ENCODE peak calls at places on chromosomes 16 and 17, in nine cellular contexts. M is Peyer's patch, N is HCT116, A is uterus, W is thyroid gland, Q is ovary, I is heart left ventricle, J is IMR-90, R is endothelial cell of umbilical vein. H is an unnamed sample.

GRCh38 chr16:66935319-66936011 is at the start of gene CES2:
- DNase-seq in M (peak; percentile 91), N (no peak), A (no peak), W (peak; percentile 90), Q (no peak), I (peak; percentile 83), J (peak; percentile 29), R (peak; percentile 35), H (peak; percentile 50)

GRCh38 chr16:80852261-80852872 is 48.0 kb upstream of the CDYL2 start:
- DNase-seq in M (peak; percentile 49), N (peak; percentile 36), A (no peak), W (no peak), Q (no peak), I (no peak), J (peak; percentile 28), R (peak; percentile 53), H (peak; percentile 60)

GRCh38 chr16:12601290-12601900 is 202.3 kb downstream of the CPPED1 start:
- DNase-seq in M (peak; percentile 30), N (no peak), A (no peak), W (no peak), Q (no peak), I (no peak), J (no peak), R (no peak), H (no peak)

GRCh38 chr17:40550608-40551007 is 14.7 kb downstream of the CCR7 start:
- DNase-seq in M (peak; percentile 55), N (no peak), A (peak; percentile 84), W (no peak), Q (no peak), I (peak; percentile 86), J (peak; percentile 74), R (no peak), H (peak; percentile 56)

GRCh38 chr16:56115817-56116576 is 75.3 kb upstream of the GNAO1 start:
- DNase-seq in M (no peak), N (no peak), A (no peak), W (no peak), Q (no peak), I (no peak), J (no peak), R (no peak), H (no peak)

GRCh38 chr17:36978810-36979584 is 30.2 kb downstream of the AATF start:
- DNase-seq in M (no peak), N (no peak), A (no peak), W (no peak), Q (no peak), I (no peak), J (no peak), R (no peak), H (no peak)

GRCh38 chr16:73735018-73735417 is 561.6 kb upstream of the PSMD7 start:
- DNase-seq in M (no peak), N (no peak), A (no peak), W (no peak), Q (no peak), I (no peak), J (peak; percentile 75), R (no peak), H (no peak)

GRCh38 chr16:9225527-9226316 is 134.3 kb downstream of the HAPSTR1 start:
- DNase-seq in M (no peak), N (peak; percentile 12), A (no peak), W (no peak), Q (no peak), I (no peak), J (no peak), R (no peak), H (no peak)

GRCh38 chr17:58329808-58330543 is 1.4 kb upstream of the TSPOAP1 start:
- DNase-seq in M (no peak), N (no peak), A (no peak), W (no peak), Q (no peak), I (no peak), J (no peak), R (no peak), H (no peak)

GRCh38 chr17:40915199-40915661 is 22.2 kb downstream of the KRT23 start:
- DNase-seq in M (no peak), N (peak; percentile 92), A (no peak), W (no peak), Q (no peak), I (no peak), J (peak; percentile 98), R (peak; percentile 3), H (no peak)

GRCh38 chr17:65228734-65229390 is 91.7 kb downstream of the RGS9 start:
- DNase-seq in M (no peak), N (peak; percentile 28), A (no peak), W (peak; percentile 21), Q (no peak), I (no peak), J (peak; percentile 22), R (peak; percentile 79), H (peak; percentile 17)

GRCh38 chr17:57323391-57323790 is 67.1 kb downstream of the MSI2 start:
- DNase-seq in M (no peak), N (no peak), A (no peak), W (no peak), Q (no peak), I (no peak), J (no peak), R (no peak), H (no peak)

DNA sequence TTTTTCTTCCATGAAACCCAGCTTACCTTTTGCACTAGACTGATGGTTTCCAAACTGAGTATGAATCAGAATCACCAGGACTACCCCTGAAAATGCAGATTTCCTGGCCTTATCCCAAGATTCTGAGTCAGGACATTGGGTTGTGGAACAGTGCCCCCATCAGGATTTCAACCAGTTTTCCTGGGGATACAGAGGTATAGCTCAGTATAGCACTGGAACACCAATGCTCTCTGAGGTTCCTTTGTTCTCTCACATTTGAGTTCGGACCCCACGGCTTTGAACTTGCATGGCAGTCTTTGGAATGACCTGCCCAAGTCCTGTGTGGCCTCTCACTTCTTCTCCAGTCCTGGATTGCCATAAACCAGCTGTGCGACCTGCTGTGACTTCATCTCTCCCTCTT is 12.8 kb upstream of the CCL8 start:
- DNase-seq in M (no peak), N (no peak), A (no peak), W (peak; percentile 24), Q (no peak), I (no peak), J (peak; percentile 87), R (peak; percentile 75), H (peak; percentile 46)
- TF ChIP-seq CTCF in M (peak; percentile 31), N (peak; percentile 29), A (peak; percentile 33), W (peak; percentile 72), Q (no peak), I (peak; percentile 48), J (peak; percentile 81), R (peak; percentile 46), H (peak; percentile 25)

GRCh38 chr16:28259781-28260150 is 32.6 kb upstream of the SBK1 start:
- DNase-seq in M (no peak), N (no peak), A (no peak), W (no peak), Q (no peak), I (no peak), J (no peak), R (no peak), H (no peak)

GRCh38 chr16:28257256-28257655 is 35.1 kb upstream of the SBK1 start:
- DNase-seq in M (no peak), N (no peak), A (no peak), W (no peak), Q (no peak), I (no peak), J (no peak), R (no peak), H (no peak)

GRCh38 chr16:28259091-28259780 is 33.1 kb upstream of the SBK1 start:
- DNase-seq in M (no peak), N (no peak), A (no peak), W (no peak), Q (no peak), I (no peak), J (no peak), R (no peak), H (no peak)

GRCh38 chr16:28260193-28260592 is 32.1 kb upstream of the SBK1 start:
- DNase-seq in M (no peak), N (no peak), A (no peak), W (no peak), Q (no peak), I (peak; percentile 55), J (no peak), R (no peak), H (no peak)

DNA sequence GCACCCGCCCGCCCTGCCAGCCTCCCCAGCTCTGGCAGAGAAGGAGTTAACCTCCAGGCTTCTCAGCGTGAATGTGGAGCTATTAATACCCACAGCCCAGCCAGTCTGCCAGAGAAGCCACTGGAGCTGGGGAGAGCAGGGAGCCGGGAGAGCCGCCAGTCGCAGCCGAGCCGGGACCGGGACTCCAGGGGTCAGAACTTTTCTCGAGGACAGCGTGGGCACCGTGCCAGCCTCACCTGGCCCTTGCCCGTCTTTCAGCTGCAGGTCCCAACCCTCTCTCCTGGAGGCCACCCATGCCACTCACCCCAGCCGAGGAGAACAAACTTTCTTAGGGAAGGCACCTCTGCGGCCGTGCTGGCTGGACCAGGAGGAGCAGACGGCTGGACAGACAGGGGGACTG is 33.8 kb upstream of the SBK1 start:
- DNase-seq in M (no peak), N (no peak), A (no peak), W (peak; percentile 91), Q (no peak), I (peak; percentile 74), J (peak; percentile 4), R (no peak), H (peak; percentile 36)
- TF ChIP-seq POLR2A in M (no peak), N (no peak), A (no peak), W (no peak), Q (no peak), I (peak; percentile 62), J (no peak), R (no peak), H (no peak)

GRCh38 chr17:14559720-14560119 is 258.8 kb downstream of the HS3ST3B1 start:
- DNase-seq in M (no peak), N (no peak), A (no peak), W (no peak), Q (no peak), I (no peak), J (no peak), R (no peak), H (no peak)
- H3K27ac ChIP-seq in M (no peak overlapping the region), N (no peak overlapping the region), A (no peak overlapping the region), W (no peak overlapping the region), Q (no peak overlapping the region), I (no peak overlapping the region), J (no peak overlapping the region), R (no peak overlapping the region), H (no peak overlapping the region)

GRCh38 chr16:15644306-15644961 is 1.5 kb upstream of the MARF1 start:
- DNase-seq in M (no peak), N (peak; percentile 62), A (no peak), W (no peak), Q (no peak), I (no peak), J (no peak), R (no peak), H (no peak)

GRCh38 chr16:15642557-15643452 is at the start of gene MARF1:
- DNase-seq in M (peak; percentile 99), N (peak; percentile 87), A (peak; percentile 98), W (peak; percentile 99), Q (peak; percentile 100), I (peak; percentile 99), J (peak; percentile 90), R (peak; percentile 94), H (peak; percentile 98)

GRCh38 chr16:15641753-15642556 is 999 bp downstream of the MARF1 start:
- DNase-seq in M (no peak), N (no peak), A (no peak), W (no peak), Q (no peak), I (no peak), J (no peak), R (no peak), H (no peak)

GRCh38 chr16:15640966-15641365 is 2.0 kb downstream of the MARF1 start:
- DNase-seq in M (no peak), N (no peak), A (no peak), W (no peak), Q (no peak), I (no peak), J (no peak), R (no peak), H (no peak)

GRCh38 chr16:15643453-15644305 is 725 bp upstream of the MARF1 start:
- DNase-seq in M (peak; percentile 61), N (peak; percentile 44), A (peak; percentile 46), W (peak; percentile 12), Q (no peak), I (no peak), J (peak; percentile 59), R (peak; percentile 73), H (peak; percentile 33)
- TF ChIP-seq CTCF in M (peak; percentile 47), N (peak; percentile 44), A (peak; percentile 40), W (peak; percentile 61), Q (peak; percentile 46), I (peak; percentile 36), J (peak; percentile 50), R (peak; percentile 32), H (peak; percentile 60)

H was measured in testis.